ENCODE peak calls at places on chromosomes 13 and 19, in five cellular contexts. J, Q, T, Y and A are unnamed samples.

GRCh38 chr19:39196860-39197562 is at the start of gene NCCRP1:
- DNase-seq in Y (no peak), T (no peak), J (no peak), Q (no peak), A (no peak)

GRCh38 chr19:1234670-1235380 is 3.0 kb downstream of the CBARP start:
- DNase-seq in T (no peak), Y (no peak), Q (no peak), J (no peak), A (no peak)

GRCh38 chr19:36963262-36963661 is 47.1 kb downstream of the ZNF568 start:
- DNase-seq in Q (no peak), Y (no peak), J (no peak), T (no peak), A (no peak)

GRCh38 chr19:13077233-13077632 is 25.4 kb downstream of the LYL1 start:
- DNase-seq in Y (no peak), T (no peak), J (no peak), Q (no peak), A (no peak)

GRCh38 chr19:11377237-11377636 is 2.8 kb downstream of the SWSAP1 start:
- DNase-seq in J (peak; percentile 40), Y (peak; percentile 27), Q (no peak), T (peak; percentile 89), A (peak; percentile 92)

GRCh38 chr13:50202485-50202884 is 187.2 kb downstream of the KCNRG start:
- DNase-seq in T (no peak), Y (no peak), Q (no peak), J (no peak), A (no peak)

GRCh38 chr13:83197316-83197715 is 685.0 kb downstream of the SLITRK1 start:
- DNase-seq in Q (no peak), J (no peak), Y (no peak), T (no peak), A (no peak)

GRCh38 chr19:58385313-58386165 is 1.5 kb upstream of the RPS5 start:
- DNase-seq in J (peak; percentile 56), Y (no peak), T (no peak), Q (no peak), A (no peak)

GRCh38 chr13:48221301-48222190 is 11.5 kb upstream of the ITM2B start:
- DNase-seq in Q (no peak), J (no peak), T (peak; percentile 51), Y (no peak), A (no peak)

GRCh38 chr13:66558511-66558910 is 671.6 kb downstream of the PCDH9 start:
- DNase-seq in Q (no peak), T (no peak), Y (no peak), J (no peak), A (peak; percentile 34)

GRCh38 chr13:113657851-113658741 is at the start of gene ATP4B:
- DNase-seq in J (no peak), Y (peak; percentile 14), Q (no peak), T (no peak), A (no peak)

GRCh38 chr13:62171697-62172096 is 756.0 kb upstream of the PCDH20 start:
- DNase-seq in Y (no peak), T (no peak), J (no peak), Q (no peak), A (no peak)

GRCh38 chr13:109180905-109181425 is 551.6 kb downstream of the MYO16 start:
- DNase-seq in Y (no peak), Q (peak; percentile 30), J (no peak), T (peak; percentile 87), A (peak; percentile 87)

GRCh38 chr19:17337675-17338439 is 504 bp downstream of the GTPBP3 start:
- DNase-seq in Y (no peak), J (peak; percentile 61), Q (no peak), T (no peak), A (no peak)

GRCh38 chr19:5999693-6000092 is 21.8 kb upstream of the RANBP3 start:
- DNase-seq in T (no peak), Y (no peak), Q (no peak), J (no peak), A (no peak)

GRCh38 chr13:24249586-24249985 is 59.8 kb upstream of the C1QTNF9 start:
- DNase-seq in T (no peak), J (no peak), Q (no peak), Y (no peak), A (no peak)

GRCh38 chr19:34217952-34218817 is 36.2 kb upstream of the GARRE1 start:
- DNase-seq in Y (peak; percentile 42), J (peak; percentile 74), T (peak; percentile 99), Q (peak; percentile 80), A (peak; percentile 98)

GRCh38 chr13:40552895-40553294 is 113.5 kb downstream of the FOXO1 start:
- DNase-seq in Y (no peak), Q (no peak), T (no peak), J (no peak), A (no peak)

GRCh38 chr13:93220073-93220472 is 6.5 kb upstream of the GPC6 start:
- DNase-seq in Q (no peak), J (no peak), T (no peak), Y (no peak), A (no peak)

GRCh38 chr19:5951338-5951861 is 26.5 kb downstream of the RANBP3 start:
- DNase-seq in J (no peak), Q (no peak), Y (no peak), T (no peak), A (no peak)

GRCh38 chr19:21143846-21144245 is 2.0 kb downstream of the ZNF431 start:
- DNase-seq in Y (no peak), Q (no peak), T (peak; percentile 42), J (peak; percentile 5), A (no peak)

GRCh38 chr13:113083402-113084061 is 22.1 kb upstream of the F7 start:
- DNase-seq in T (no peak), Y (no peak), Q (no peak), J (no peak), A (no peak)

GRCh38 chr19:16051254-16052025 is 24.9 kb upstream of the TPM4 start:
- DNase-seq in Y (peak; percentile 39), T (peak; percentile 59), J (peak; percentile 57), Q (no peak), A (no peak)

GRCh38 chr13:110346661-110347067 is 39.6 kb downstream of the COL4A2 start:
- DNase-seq in Y (peak; percentile 68), Q (no peak), J (no peak), T (no peak), A (no peak)

GRCh38 chr19:9323557-9323918 is 441 bp upstream of the ZNF559 start:
- DNase-seq in J (peak; percentile 64), Y (peak; percentile 82), Q (no peak), T (peak; percentile 81), A (peak; percentile 89)

GRCh38 chr19:10687518-10688288 is 13.5 kb upstream of the QTRT1 start:
- DNase-seq in J (no peak), Q (no peak), Y (no peak), T (no peak), A (no peak)

GRCh38 chr19:5718032-5718578 is 1.8 kb downstream of the LONP1 start:
- DNase-seq in Q (no peak), T (peak; percentile 62), J (peak; percentile 84), Y (no peak), A (peak; percentile 27)

GRCh38 chr13:105918842-105919741 is 616.4 kb downstream of the EFNB2 start:
- DNase-seq in Q (no peak), T (peak; percentile 71), Y (peak; percentile 96), J (no peak), A (peak; percentile 62)

GRCh38 chr19:42285988-42286348 is 16.0 kb upstream of the PRR19 start:
- DNase-seq in Y (no peak), J (no peak), Q (no peak), T (no peak), A (no peak)

GRCh38 chr13:59746291-59746962 is 417.3 kb downstream of the DIAPH3 start:
- DNase-seq in Y (no peak), J (peak; percentile 15), T (peak; percentile 70), Q (no peak), A (peak; percentile 47)

GRCh38 chr13:74450976-74451375 is 316.8 kb upstream of the KLF12 start:
- DNase-seq in Y (no peak), J (no peak), Q (no peak), T (no peak), A (peak; percentile 2)

GRCh38 chr19:22935151-22935550 is 67.8 kb downstream of the ZNF728 start:
- DNase-seq in Q (no peak), J (no peak), Y (no peak), T (no peak), A (no peak)

GRCh38 chr13:64529874-64530485 is 2700.2 kb downstream of the PCDH9 start:
- DNase-seq in Y (peak; percentile 1), T (peak; percentile 10), Q (no peak), J (peak; percentile 20), A (peak; percentile 11)

GRCh38 chr19:4267101-4267900 is 11.8 kb upstream of the SHD start:
- DNase-seq in Y (peak; percentile 64), T (peak; percentile 44), J (peak; percentile 76), Q (no peak), A (peak; percentile 29)

GRCh38 chr13:69243366-69243765 is 864.3 kb upstream of the ATXN8OS start:
- DNase-seq in T (no peak), J (no peak), Q (no peak), Y (no peak), A (no peak)

GRCh38 chr19:35943542-35944301 is 7.5 kb downstream of the LRFN3 start:
- DNase-seq in J (no peak), T (no peak), Q (no peak), Y (no peak), A (no peak)

GRCh38 chr13:41456768-41457588 is at the start of gene RGCC:
- DNase-seq in Q (no peak), T (no peak), J (peak; percentile 95), Y (peak; percentile 32), A (peak; percentile 61)

GRCh38 chr19:52527954-52528326 is 472 bp downstream of the ZNF808 start:
- DNase-seq in J (no peak), T (peak; percentile 1), Q (no peak), Y (no peak), A (peak; percentile 0)

GRCh38 chr19:48873476-48874308 is 1.5 kb downstream of the PPP1R15A start:
- DNase-seq in Y (peak; percentile 61), T (peak; percentile 68), Q (no peak), J (no peak), A (no peak)